ENCODE peak calls at places on chromosomes 4 and X, in four cellular contexts. X is uterus, V is left ventricle myocardium inferior, S is cardiac muscle cell. N is an unnamed sample.
A peak's percentile ranks its signal among the peaks of the same experiment; 100 is the strongest.

GRCh38 chr4:147312376-147313046 is 168.4 kb upstream of the EDNRA start:
- DNase-seq in V (no peak), S (peak; percentile 70), X (no peak), N (peak; percentile 20)

GRCh38 chr4:65007841-65008439 is 598.7 kb upstream of the TECRL start:
- DNase-seq in V (no peak), X (no peak), S (peak; percentile 42), N (no peak)

GRCh38 chr4:98997176-98997575 is 1.7 kb downstream of the METAP1 start:
- DNase-seq in S (no peak), V (no peak), X (no peak), N (no peak)

GRCh38 chrX:291411-291901 is 10.3 kb downstream of the PLCXD1 start:
- DNase-seq in X (no peak), V (no peak), S (no peak), N (peak; percentile 21)

GRCh38 chr4:84324850-84325249 is 174.2 kb downstream of the NKX6-1 start:
- DNase-seq in X (no peak), V (no peak), S (no peak), N (no peak)

GRCh38 chr4:85398276-85398675 is 76.7 kb upstream of the ARHGAP24 start:
- DNase-seq in X (peak; percentile 16), V (no peak), S (peak; percentile 83), N (no peak)

GRCh38 chr4:147496500-147496899 is 15.6 kb downstream of the EDNRA start:
- DNase-seq in V (no peak), X (no peak), S (no peak), N (no peak)

GRCh38 chr4:75142377-75142776 is 209.5 kb downstream of the PARM1 start:
- DNase-seq in S (no peak), X (no peak), V (no peak), N (no peak)

GRCh38 chr4:26707342-26707741 is 123.5 kb downstream of the TBC1D19 start:
- DNase-seq in X (no peak), V (no peak), S (no peak), N (no peak)

GRCh38 chrX:34300871-34301270 is 168.8 kb upstream of the FAM47A start:
- DNase-seq in V (no peak), X (peak; percentile 15), S (peak; percentile 61), N (no peak)

GRCh38 chr4:10084651-10085320 is 31.8 kb downstream of the WDR1 start:
- DNase-seq in X (peak; percentile 9), S (no peak), V (peak; percentile 17), N (peak; percentile 19)

GRCh38 chr4:171814545-171814944 is 1.3 kb downstream of the GALNTL6 start:
- DNase-seq in X (no peak), S (no peak), V (no peak), N (no peak)

DNA sequence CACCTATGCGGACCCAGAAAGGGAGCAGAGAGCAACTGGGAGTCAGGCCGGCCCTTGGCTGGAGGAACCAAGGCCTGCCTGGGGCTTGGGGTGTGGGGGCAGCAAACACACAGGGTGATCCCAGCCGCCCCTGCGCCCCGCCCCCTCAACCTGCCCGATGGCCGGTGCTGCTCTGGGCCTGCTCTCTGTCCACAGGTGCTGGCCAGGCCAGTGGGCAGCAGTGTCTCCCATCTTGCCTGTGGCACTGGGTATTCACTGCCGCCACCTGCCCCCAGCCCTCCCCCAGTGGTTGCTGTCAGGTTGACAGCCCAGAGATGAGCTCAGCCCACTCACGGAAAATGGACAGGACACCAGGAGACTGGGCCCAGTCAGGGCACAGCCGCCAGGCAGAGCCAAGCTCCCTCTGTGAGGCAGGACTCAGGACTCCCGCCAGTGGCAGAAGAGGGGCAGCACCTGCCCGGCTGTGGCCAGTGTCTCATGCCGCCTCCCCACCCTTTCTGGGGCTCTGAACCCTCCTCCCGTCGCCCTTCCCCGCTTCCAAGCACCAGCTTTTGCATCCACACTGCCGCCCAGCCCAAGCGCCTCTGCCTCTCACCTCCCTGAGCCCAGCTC is 4.7 kb downstream of the NKX1-1 start:
- DNase-seq in S (no peak), X (no peak), V (peak; percentile 12), N (no peak)
- H3K9me3 ChIP-seq in S (no peaks in the 10 kb centered on the region), X (no peaks in the 10 kb centered on the region), V (no peaks in the 10 kb centered on the region), N (no peaks in the 10 kb centered on the region)

DNA sequence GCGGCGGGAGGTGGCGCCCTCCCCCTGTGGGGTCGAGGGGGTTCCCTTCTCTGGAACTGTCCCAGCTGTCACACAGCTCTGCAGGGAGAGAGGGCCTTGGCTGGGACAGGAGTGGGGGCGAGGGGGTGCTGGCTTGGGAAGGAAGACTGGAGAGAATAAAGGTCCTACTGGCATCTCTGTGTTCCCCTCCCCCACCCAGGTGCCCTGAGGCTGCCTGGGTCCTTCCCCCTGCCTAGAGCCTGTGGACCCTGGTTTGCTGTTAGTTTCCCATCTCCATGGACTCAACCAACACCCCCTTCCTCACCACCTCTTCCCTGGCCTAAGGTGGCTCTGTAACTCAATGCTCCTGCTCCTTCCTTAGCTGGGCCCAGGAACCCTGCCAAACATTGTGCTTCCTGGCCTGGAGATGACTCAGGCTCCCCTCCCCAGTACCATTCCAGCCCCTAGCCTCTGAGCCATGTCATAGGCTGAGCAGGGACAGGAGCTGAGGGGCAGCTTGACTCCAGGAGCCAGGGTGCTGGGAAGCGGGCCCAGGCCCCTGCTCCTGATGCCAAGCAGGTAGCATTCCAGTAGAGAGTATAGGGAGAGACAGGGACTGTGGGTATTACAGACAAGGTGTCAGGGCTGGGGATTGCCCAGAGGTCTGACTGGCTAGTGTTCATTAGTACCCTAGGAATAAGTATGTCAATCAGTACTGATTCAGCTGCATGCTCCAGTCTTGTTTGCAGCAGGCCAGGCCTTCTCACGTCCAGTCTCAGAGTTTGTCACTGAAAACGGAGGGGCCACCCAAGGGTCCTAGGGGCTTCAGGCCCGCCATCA is 100.7 kb downstream of the EFNB1 start:
- DNase-seq in X (peak; percentile 52), S (peak; percentile 82), V (peak; percentile 19), N (peak; percentile 58)
- H3K9me3 ChIP-seq in X (no peaks in the 10 kb centered on the region), S (no peaks in the 10 kb centered on the region), V (no peaks in the 10 kb centered on the region), N (no peaks in the 10 kb centered on the region)

GRCh38 chr4:6754481-6755087 is 27.9 kb upstream of the KIAA0232 start:
- DNase-seq in X (no peak), S (no peak), V (no peak), N (no peak)
- H3K9me3 ChIP-seq in X (no peaks in the 10 kb centered on the region), S (no peaks in the 10 kb centered on the region), V (no peaks in the 10 kb centered on the region), N (no peaks in the 10 kb centered on the region)

GRCh38 chr4:20124317-20125026 is 127.2 kb upstream of the SLIT2 start:
- DNase-seq in X (no peak), S (no peak), V (no peak), N (no peak)

GRCh38 chr4:20126906-20127305 is 124.8 kb upstream of the SLIT2 start:
- DNase-seq in X (no peak), S (no peak), V (no peak), N (no peak)

GRCh38 chr4:20127626-20128025 is 124.1 kb upstream of the SLIT2 start:
- DNase-seq in V (no peak), S (no peak), X (no peak), N (no peak)

DNA sequence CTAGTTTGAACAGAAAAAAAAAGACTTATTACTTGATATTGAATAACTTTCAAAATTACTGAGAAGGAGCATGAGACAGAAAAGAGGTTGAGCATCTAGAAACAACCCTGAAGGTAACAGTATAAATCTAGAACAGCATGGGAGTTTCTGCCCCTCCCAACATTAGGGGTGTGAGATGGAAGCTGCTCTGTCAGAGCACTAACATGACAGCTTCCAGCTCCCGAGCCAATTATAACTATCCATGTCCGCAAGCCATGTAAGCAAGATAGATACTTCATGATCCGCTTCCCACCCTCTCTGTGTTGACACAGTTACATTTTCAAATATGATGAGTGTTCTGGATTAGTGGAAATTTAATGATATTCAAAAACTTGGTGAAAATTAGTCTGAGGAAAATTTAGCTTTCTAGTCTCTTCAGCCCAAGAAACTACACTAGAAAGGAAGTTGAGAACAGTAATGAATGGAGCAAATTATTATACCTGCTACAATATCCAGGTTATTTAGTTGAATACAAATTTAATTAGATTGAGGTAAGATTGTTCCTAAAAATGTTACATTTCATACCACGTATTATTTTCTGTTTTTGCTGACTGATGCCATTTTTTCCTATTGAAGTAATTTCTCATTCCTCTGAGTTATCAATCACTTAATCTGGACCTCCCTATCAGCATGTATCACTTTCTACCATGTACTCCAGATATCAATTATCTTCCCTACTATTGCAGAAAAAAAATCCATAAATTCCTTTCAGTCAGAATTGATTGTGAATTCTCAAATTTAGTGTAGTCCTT is 129.3 kb upstream of the SLIT2 start:
- DNase-seq in V (no peak), S (no peak), X (no peak), N (no peak)
- H3K9me3 ChIP-seq in V (no peaks in the 10 kb centered on the region), S (no peaks in the 10 kb centered on the region), X (no peaks in the 10 kb centered on the region), N (no peaks in the 10 kb centered on the region)

DNA sequence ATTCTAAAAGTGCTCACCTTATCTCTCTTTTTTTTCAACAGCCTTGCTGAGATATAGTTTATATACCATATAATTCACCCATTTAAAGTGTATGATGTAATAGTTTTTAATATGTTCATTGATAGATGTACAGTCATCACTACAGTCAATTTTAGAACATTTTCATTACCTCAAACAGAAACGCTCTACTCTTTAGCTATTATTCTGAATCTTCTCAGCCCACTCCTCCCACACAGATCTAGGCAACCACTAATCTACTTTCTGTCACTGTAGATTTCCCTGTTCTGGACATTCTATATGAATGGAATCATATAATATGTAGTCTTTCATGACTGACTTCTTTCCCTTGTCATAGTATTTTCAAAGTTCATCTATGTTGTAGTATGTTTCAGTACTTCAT is 22.6 kb downstream of the MND1 start:
- DNase-seq in X (no peak), S (no peak), V (no peak), N (no peak)
- H3K9me3 ChIP-seq in X (no peaks in the 10 kb centered on the region), S (no peaks in the 10 kb centered on the region), V (peaks cover 11% of the 10 kb centered on the region), N (no peaks in the 10 kb centered on the region)

GRCh38 chr4:116015062-116015461 is 901.6 kb upstream of the NDST4 start:
- DNase-seq in S (no peak), V (no peak), X (no peak), N (no peak)
- H3K9me3 ChIP-seq in S (no peaks in the 10 kb centered on the region), V (peaks cover 79% of the 10 kb centered on the region), X (no peaks in the 10 kb centered on the region), N (peaks cover 1% of the 10 kb centered on the region)

GRCh38 chrX:1676866-1677265 is 62.0 kb downstream of the ASMT start:
- DNase-seq in S (no peak), X (no peak), V (no peak), N (no peak)

GRCh38 chrX:1679238-1679637 is 64.4 kb downstream of the ASMT start:
- DNase-seq in S (no peak), V (no peak), X (no peak), N (no peak)

GRCh38 chrX:1667566-1667965 is 52.7 kb downstream of the ASMT start:
- DNase-seq in V (no peak), X (no peak), S (no peak), N (no peak)

GRCh38 chrX:1673337-1673736 is 58.5 kb downstream of the ASMT start:
- DNase-seq in V (no peak), X (no peak), S (peak; percentile 17), N (no peak)
- H3K9me3 ChIP-seq in V (no peaks in the 10 kb centered on the region), X (no peaks in the 10 kb centered on the region), S (no peaks in the 10 kb centered on the region), N (no peaks in the 10 kb centered on the region)

GRCh38 chr4:166432125-166432524 is 559.1 kb downstream of the TLL1 start:
- DNase-seq in X (no peak), S (no peak), V (no peak), N (no peak)
- H3K9me3 ChIP-seq in X (no peaks in the 10 kb centered on the region), S (no peaks in the 10 kb centered on the region), V (no peaks in the 10 kb centered on the region), N (no peaks in the 10 kb centered on the region)

GRCh38 chr4:71860643-71861042 is 76.8 kb upstream of the GC start:
- DNase-seq in V (no peak), S (no peak), X (no peak), N (no peak)
- H3K9me3 ChIP-seq in V (peaks cover 54% of the 10 kb centered on the region), S (no peaks in the 10 kb centered on the region), X (no peaks in the 10 kb centered on the region), N (no peaks in the 10 kb centered on the region)

GRCh38 chr4:1342003-1342402 is 5.0 kb upstream of the UVSSA start:
- DNase-seq in V (no peak), S (no peak), X (no peak), N (no peak)
- H3K9me3 ChIP-seq in V (no peaks in the 10 kb centered on the region), S (no peaks in the 10 kb centered on the region), X (no peaks in the 10 kb centered on the region), N (no peaks in the 10 kb centered on the region)

N was measured in ovary.